ENCODE peak calls at places on chromosomes 13 and 19, in four cellular contexts. One of them, this sample, is unnamed. For H3K36me3, the result is how much of the 10 kb centered on the place peaks cover.

GRCh38 chr13:112965573-112966115 is 3.4 kb upstream of the MCF2L start:
- DNase-seq in left lung: no peak
- DNase-seq in adrenal gland: no peak
- DNase-seq in cardiac muscle cell: no peak
- DNase-seq in this sample: no peak

GRCh38 chr19:42246143-42246868 is 3.9 kb upstream of the GSK3A start:
- DNase-seq in left lung: peak
- DNase-seq in adrenal gland: peak
- DNase-seq in cardiac muscle cell: peak
- DNase-seq in this sample: peak

GRCh38 chr13:99005609-99006008 is 27.7 kb upstream of the DOCK9 start:
- DNase-seq in left lung: no peak
- DNase-seq in adrenal gland: no peak
- DNase-seq in cardiac muscle cell: no peak
- DNase-seq in this sample: no peak

GRCh38 chr19:53971608-53972007 is 8.9 kb downstream of the CACNG8 start:
- DNase-seq in left lung: peak
- DNase-seq in adrenal gland: peak
- DNase-seq in cardiac muscle cell: no peak
- DNase-seq in this sample: no peak

GRCh38 chr13:102724923-102725322 is 30.1 kb upstream of the METTL21C start:
- DNase-seq in left lung: no peak
- DNase-seq in adrenal gland: peak
- DNase-seq in cardiac muscle cell: peak
- DNase-seq in this sample: peak

GRCh38 chr19:38145627-38146026 is 78.4 kb downstream of the DPF1 start:
- DNase-seq in left lung: no peak
- DNase-seq in adrenal gland: peak
- DNase-seq in cardiac muscle cell: no peak
- DNase-seq in this sample: no peak

GRCh38 chr19:34351382-34351802 is 13.6 kb upstream of the GPI start:
- DNase-seq in left lung: no peak
- DNase-seq in adrenal gland: no peak
- DNase-seq in cardiac muscle cell: no peak
- DNase-seq in this sample: no peak

GRCh38 chr13:33287142-33287882 is 1.8 kb upstream of the STARD13 start:
- DNase-seq in left lung: no peak
- DNase-seq in adrenal gland: no peak
- DNase-seq in cardiac muscle cell: no peak
- DNase-seq in this sample: no peak

GRCh38 chr19:7924241-7924640 is 1.7 kb downstream of the CTXN1 start:
- DNase-seq in left lung: no peak
- DNase-seq in adrenal gland: no peak
- DNase-seq in cardiac muscle cell: no peak
- DNase-seq in this sample: no peak

GRCh38 chr13:94550030-94550738 is 45.8 kb downstream of the TGDS start:
- DNase-seq in left lung: no peak
- DNase-seq in adrenal gland: peak
- DNase-seq in cardiac muscle cell: no peak
- DNase-seq in this sample: no peak

GRCh38 chr19:55452381-55453325 is 8.8 kb downstream of the ISOC2 start:
- DNase-seq in left lung: no peak
- DNase-seq in adrenal gland: peak
- DNase-seq in cardiac muscle cell: peak
- DNase-seq in this sample: peak

GRCh38 chr13:35850569-35850968 is 280.6 kb downstream of the DCLK1 start:
- DNase-seq in left lung: no peak
- DNase-seq in adrenal gland: no peak
- DNase-seq in cardiac muscle cell: no peak
- DNase-seq in this sample: no peak

GRCh38 chr13:99380402-99380801 is 73.2 kb upstream of the GPR183 start:
- DNase-seq in left lung: no peak
- DNase-seq in adrenal gland: no peak
- DNase-seq in cardiac muscle cell: no peak
- DNase-seq in this sample: no peak

GRCh38 chr13:94464771-94465170 is 14.7 kb downstream of the DCT start:
- DNase-seq in left lung: no peak
- DNase-seq in adrenal gland: no peak
- DNase-seq in cardiac muscle cell: no peak
- DNase-seq in this sample: no peak

GRCh38 chr13:86569974-86570373 is 770.8 kb upstream of the SLITRK6 start:
- DNase-seq in left lung: no peak
- DNase-seq in adrenal gland: no peak
- DNase-seq in cardiac muscle cell: no peak
- DNase-seq in this sample: no peak

GRCh38 chr19:35513231-35513974 is at the start of gene DMKN:
- DNase-seq in left lung: no peak
- DNase-seq in adrenal gland: no peak
- DNase-seq in cardiac muscle cell: no peak
- DNase-seq in this sample: no peak

GRCh38 chr19:10912619-10913018 is 15.8 kb downstream of the YIPF2 start:
- DNase-seq in left lung: no peak
- DNase-seq in adrenal gland: no peak
- DNase-seq in cardiac muscle cell: no peak
- DNase-seq in this sample: no peak

GRCh38 chr13:106464076-106464475 is 71.4 kb downstream of the EFNB2 start:
- DNase-seq in left lung: no peak
- DNase-seq in adrenal gland: no peak
- DNase-seq in cardiac muscle cell: no peak
- DNase-seq in this sample: no peak

GRCh38 chr13:66111628-66112027 is 1118.5 kb downstream of the PCDH9 start:
- DNase-seq in left lung: no peak
- DNase-seq in adrenal gland: no peak
- DNase-seq in cardiac muscle cell: no peak
- DNase-seq in this sample: no peak

GRCh38 chr19:44875666-44876418 is 15.2 kb upstream of the TOMM40 start:
- DNase-seq in left lung: no peak
- DNase-seq in adrenal gland: no peak
- DNase-seq in cardiac muscle cell: no peak
- DNase-seq in this sample: no peak

GRCh38 chr13:111512707-111513106 is 192.3 kb downstream of the TEX29 start:
- DNase-seq in left lung: no peak
- DNase-seq in adrenal gland: no peak
- DNase-seq in cardiac muscle cell: no peak
- DNase-seq in this sample: no peak

GRCh38 chr19:39237200-39238184 is 7.3 kb downstream of the IFNL3 start:
- DNase-seq in left lung: peak
- DNase-seq in adrenal gland: no peak
- DNase-seq in cardiac muscle cell: peak
- DNase-seq in this sample: no peak

GRCh38 chr19:39251081-39251480 is 2.4 kb upstream of the IFNL4 start:
- DNase-seq in left lung: no peak
- DNase-seq in adrenal gland: no peak
- DNase-seq in cardiac muscle cell: no peak
- DNase-seq in this sample: no peak

GRCh38 chr19:39303373-39304184 is 7.4 kb downstream of the IFNL1 start:
- DNase-seq in left lung: no peak
- DNase-seq in adrenal gland: peak
- DNase-seq in cardiac muscle cell: no peak
- DNase-seq in this sample: no peak

GRCh38 chr19:39998511-39998910 is 1.7 kb downstream of the ZNF546 start:
- DNase-seq in left lung: no peak
- DNase-seq in adrenal gland: no peak
- DNase-seq in cardiac muscle cell: no peak
- DNase-seq in this sample: no peak

GRCh38 chr13:59702269-59702668 is 461.5 kb downstream of the DIAPH3 start:
- DNase-seq in left lung: no peak
- DNase-seq in adrenal gland: no peak
- DNase-seq in cardiac muscle cell: no peak
- DNase-seq in this sample: no peak

GRCh38 chr19:3409346-3410064 is 43.1 kb downstream of the NFIC start:
- DNase-seq in left lung: no peak
- DNase-seq in adrenal gland: peak
- DNase-seq in cardiac muscle cell: peak
- DNase-seq in this sample: no peak

GRCh38 chr19:37981785-37982475 is 74.9 kb downstream of the SIPA1L3 start:
- DNase-seq in left lung: no peak
- DNase-seq in adrenal gland: no peak
- DNase-seq in cardiac muscle cell: no peak
- DNase-seq in this sample: no peak

GRCh38 chr19:4556574-4557185 is 2.8 kb downstream of the SEMA6B start:
- DNase-seq in left lung: no peak
- DNase-seq in adrenal gland: peak
- DNase-seq in cardiac muscle cell: peak
- DNase-seq in this sample: peak

GRCh38 chr19:19505669-19506326 is 9.6 kb downstream of the TSSK6 start:
- DNase-seq in left lung: no peak
- DNase-seq in adrenal gland: no peak
- DNase-seq in cardiac muscle cell: no peak
- DNase-seq in this sample: no peak

DNA sequence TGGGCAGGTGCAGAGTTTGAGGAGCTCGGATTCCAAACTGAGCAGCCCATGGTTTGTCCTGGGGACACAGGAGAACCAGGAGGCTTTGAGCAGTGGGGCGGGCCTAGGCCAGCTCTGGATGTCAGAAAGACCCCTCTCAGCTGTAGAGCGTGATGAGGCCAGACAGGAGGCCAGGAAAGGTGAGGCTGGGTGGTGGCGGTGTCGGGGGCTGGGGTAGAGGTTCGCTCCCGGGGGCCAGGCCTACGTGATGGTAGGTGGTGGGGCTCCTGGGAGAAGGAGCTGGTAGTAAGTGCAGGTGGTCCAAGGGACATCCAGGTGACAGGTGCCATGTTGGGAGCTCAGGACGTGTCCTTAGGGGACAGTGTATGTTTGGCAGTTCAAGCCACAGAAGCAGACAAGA is 13.5 kb upstream of the PTOV1 start:
- DNase-seq in left lung: no peak
- DNase-seq in adrenal gland: no peak
- DNase-seq in cardiac muscle cell: no peak
- DNase-seq in this sample: no peak
- H3K36me3 ChIP-seq in left lung: under half
- H3K36me3 ChIP-seq in adrenal gland: half or more
- H3K36me3 ChIP-seq in cardiac muscle cell: under half
- H3K36me3 ChIP-seq in this sample: half or more

GRCh38 chr19:50007170-50007569 is 18.0 kb downstream of the VRK3 start:
- DNase-seq in left lung: no peak
- DNase-seq in adrenal gland: no peak
- DNase-seq in cardiac muscle cell: no peak
- DNase-seq in this sample: no peak
- H3K36me3 ChIP-seq in left lung: under half
- H3K36me3 ChIP-seq in adrenal gland: half or more
- H3K36me3 ChIP-seq in cardiac muscle cell: under half
- H3K36me3 ChIP-seq in this sample: half or more

GRCh38 chr19:326851-327250 is 17.7 kb downstream of the MIER2 start:
- DNase-seq in left lung: no peak
- DNase-seq in adrenal gland: no peak
- DNase-seq in cardiac muscle cell: no peak
- DNase-seq in this sample: no peak
- H3K36me3 ChIP-seq in left lung: under half
- H3K36me3 ChIP-seq in adrenal gland: half or more
- H3K36me3 ChIP-seq in cardiac muscle cell: under half
- H3K36me3 ChIP-seq in this sample: under half

GRCh38 chr13:36950330-36950729 is 30.3 kb upstream of the SMAD9 start:
- DNase-seq in left lung: no peak
- DNase-seq in adrenal gland: no peak
- DNase-seq in cardiac muscle cell: no peak
- DNase-seq in this sample: no peak
- H3K36me3 ChIP-seq in left lung: under half
- H3K36me3 ChIP-seq in adrenal gland: under half
- H3K36me3 ChIP-seq in cardiac muscle cell: under half
- H3K36me3 ChIP-seq in this sample: under half

GRCh38 chr13:44920013-44920412 is 69.3 kb downstream of the NUFIP1 start:
- DNase-seq in left lung: no peak
- DNase-seq in adrenal gland: no peak
- DNase-seq in cardiac muscle cell: no peak
- DNase-seq in this sample: no peak

GRCh38 chr13:44919103-44919804 is 70.0 kb downstream of the NUFIP1 start:
- DNase-seq in left lung: no peak
- DNase-seq in adrenal gland: no peak
- DNase-seq in cardiac muscle cell: no peak
- DNase-seq in this sample: no peak

GRCh38 chr13:44921478-44921877 is 67.8 kb downstream of the NUFIP1 start:
- DNase-seq in left lung: no peak
- DNase-seq in adrenal gland: no peak
- DNase-seq in cardiac muscle cell: no peak
- DNase-seq in this sample: no peak

GRCh38 chr13:44918323-44919102 is 70.8 kb downstream of the NUFIP1 start:
- DNase-seq in left lung: peak
- DNase-seq in adrenal gland: peak
- DNase-seq in cardiac muscle cell: peak
- DNase-seq in this sample: peak

GRCh38 chr13:44921931-44922758 is 67.1 kb downstream of the NUFIP1 start:
- DNase-seq in left lung: peak
- DNase-seq in adrenal gland: peak
- DNase-seq in cardiac muscle cell: peak
- DNase-seq in this sample: peak
- H3K36me3 ChIP-seq in left lung: under half
- H3K36me3 ChIP-seq in adrenal gland: under half
- H3K36me3 ChIP-seq in cardiac muscle cell: under half
- H3K36me3 ChIP-seq in this sample: under half

GRCh38 chr19:48158210-48158790 is 11.8 kb downstream of the LIG1 start:
- DNase-seq in left lung: no peak
- DNase-seq in adrenal gland: no peak
- DNase-seq in cardiac muscle cell: no peak
- DNase-seq in this sample: no peak
- H3K36me3 ChIP-seq in left lung: under half
- H3K36me3 ChIP-seq in adrenal gland: under half
- H3K36me3 ChIP-seq in cardiac muscle cell: under half
- H3K36me3 ChIP-seq in this sample: half or more

DNA sequence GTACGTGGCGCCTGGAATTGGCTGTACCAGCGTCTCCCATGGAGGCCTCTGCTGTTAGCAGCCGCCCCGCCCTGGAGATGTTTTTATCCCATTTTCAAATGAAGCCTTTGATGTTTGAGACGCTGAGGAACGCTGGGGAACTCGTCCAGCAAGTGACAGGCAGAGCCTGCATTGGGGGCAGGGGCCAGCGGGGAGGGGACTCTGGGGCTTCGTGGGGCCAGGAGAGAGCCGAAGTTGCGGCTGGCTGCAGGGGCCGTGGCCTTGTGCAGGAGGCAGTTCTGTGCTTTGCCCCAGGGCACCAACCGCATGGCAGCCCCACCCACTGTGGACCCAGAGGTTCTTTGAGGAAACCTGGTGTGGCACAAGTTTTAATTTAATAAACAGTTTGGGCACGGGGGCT is 13.5 kb downstream of the SPPL2B start:
- DNase-seq in left lung: no peak
- DNase-seq in adrenal gland: no peak
- DNase-seq in cardiac muscle cell: no peak
- DNase-seq in this sample: no peak
- H3K36me3 ChIP-seq in left lung: under half
- H3K36me3 ChIP-seq in adrenal gland: under half
- H3K36me3 ChIP-seq in cardiac muscle cell: under half
- H3K36me3 ChIP-seq in this sample: under half

DNA sequence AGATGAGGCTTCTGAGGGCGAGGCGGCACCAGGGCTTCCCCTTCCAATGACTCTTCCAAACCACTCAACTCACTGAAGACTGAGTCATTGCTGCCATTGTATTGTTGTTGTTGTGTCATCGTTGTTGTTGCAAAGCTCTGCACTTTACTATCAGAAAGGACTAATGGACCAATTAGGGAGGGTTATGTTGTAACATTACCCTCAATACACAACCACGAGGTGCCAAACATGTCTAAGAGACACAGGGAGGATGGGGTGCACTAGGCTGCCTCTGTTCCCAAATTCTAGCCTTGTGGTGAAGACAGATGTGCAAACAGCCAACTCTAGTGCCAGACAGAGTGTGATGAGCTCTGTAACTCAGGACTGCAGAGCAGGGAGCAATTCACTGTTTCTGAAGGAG is 1075.2 kb downstream of the UQCRFS1 start:
- DNase-seq in left lung: no peak
- DNase-seq in adrenal gland: no peak
- DNase-seq in cardiac muscle cell: no peak
- DNase-seq in this sample: no peak
- H3K36me3 ChIP-seq in left lung: under half
- H3K36me3 ChIP-seq in adrenal gland: under half
- H3K36me3 ChIP-seq in cardiac muscle cell: under half
- H3K36me3 ChIP-seq in this sample: under half